ENCODE peak calls at places on chromosomes 2 and 18, in five cellular contexts. Y is astrocyte of the cerebellum, K is brain microvascular endothelial cell, N is small intestine, M is DND-41. G is an unnamed sample.

GRCh38 chr2:231706731-231707624 is 1.3 kb upstream of the PTMA start:
- DNase-seq in Y (peak), K (peak), N (peak), M (peak), G (peak)

GRCh38 chr18:80033181-80034067 is 810 bp upstream of the RBFA start:
- DNase-seq in Y (peak), K (peak), N (peak), M (no peak), G (no peak)

GRCh38 chr18:23553887-23554286 is 32.4 kb downstream of the NPC1 start:
- DNase-seq in Y (no peak), K (no peak), N (no peak), M (peak), G (no peak)

GRCh38 chr2:38214209-38214717 is 138.3 kb upstream of the CYP1B1 start:
- DNase-seq in Y (no peak), K (no peak), N (no peak), M (no peak), G (no peak)

GRCh38 chr2:196331143-196331542 is 159.8 kb upstream of the STK17B start:
- DNase-seq in Y (peak), K (peak), N (peak), M (no peak), G (no peak)

GRCh38 chr18:42155024-42155423 is 200.0 kb downstream of the PIK3C3 start:
- DNase-seq in Y (no peak), K (no peak), N (no peak), M (no peak), G (no peak)

GRCh38 chr2:138777996-138778395 is 2.2 kb downstream of the NXPH2 start:
- DNase-seq in Y (peak), K (peak), N (no peak), M (no peak), G (peak)

GRCh38 chr18:36387296-36387695 is 89.8 kb downstream of the FHOD3 start:
- DNase-seq in Y (no peak), K (no peak), N (no peak), M (no peak), G (no peak)

GRCh38 chr18:50706199-50706598 is 113.6 kb downstream of the MRO start:
- DNase-seq in Y (no peak), K (no peak), N (no peak), M (no peak), G (no peak)

GRCh38 chr2:9638532-9638931 is 7.7 kb upstream of the YWHAQ start:
- DNase-seq in Y (peak), K (peak), N (no peak), M (no peak), G (peak)

GRCh38 chr2:119282966-119283511 is 59.4 kb downstream of the STEAP3 start:
- DNase-seq in Y (no peak), K (no peak), N (no peak), M (no peak), G (no peak)

GRCh38 chr2:38498039-38498438 is 104.7 kb downstream of the HNRNPLL start:
- DNase-seq in Y (no peak), K (no peak), N (no peak), M (peak), G (no peak)

GRCh38 chr18:13570856-13571495 is 155.4 kb downstream of the FAM210A start:
- DNase-seq in Y (no peak), K (no peak), N (no peak), M (no peak), G (no peak)

GRCh38 chr18:10798727-10799435 is 273.1 kb downstream of the NAPG start:
- DNase-seq in Y (no peak), K (peak), N (no peak), M (no peak), G (peak)

GRCh38 chr2:158325031-158325781 is 131.3 kb downstream of the CCDC148 start:
- DNase-seq in Y (peak), K (peak), N (no peak), M (no peak), G (peak)

GRCh38 chr2:84939426-84940087 is 31.4 kb upstream of the KCMF1 start:
- DNase-seq in Y (no peak), K (no peak), N (peak), M (peak), G (no peak)

GRCh38 chr2:16755377-16755776 is 89.7 kb upstream of the CYRIA start:
- DNase-seq in Y (no peak), K (no peak), N (no peak), M (no peak), G (no peak)

GRCh38 chr2:229270551-229271410 is at the start of gene PID1:
- DNase-seq in Y (peak), K (no peak), N (peak), M (no peak), G (no peak)

GRCh38 chr2:139963863-139964355 is 1183.7 kb upstream of the NXPH2 start:
- DNase-seq in Y (no peak), K (no peak), N (no peak), M (no peak), G (no peak)

GRCh38 chr2:101296314-101296809 is 12.1 kb downstream of the RNF149 start:
- DNase-seq in Y (no peak), K (peak), N (no peak), M (no peak), G (no peak)